ENCODE peak calls at places on chromosome 9, in ten cellular contexts. M is heart left ventricle, Y is fibroblast of lung, S is spleen, P is osteoblast, N is GM23248, O is psoas muscle, Q is NB4, U is IMR-90, T is neuronal stem cell. K is an unnamed sample.

GRCh38 chr9:93577045-93577939 is 908 bp downstream of the PHF2 start:
- DNase-seq in S (peak), O (peak), T (peak), Q (peak), N (peak), U (no peak), P (peak), M (no peak), Y (peak), K (peak)

GRCh38 chr9:69476797-69477196 is 151.8 kb downstream of the ENTREP1 start:
- DNase-seq in T (no peak), S (no peak), P (no peak), Y (no peak), O (no peak), Q (no peak), N (no peak), M (no peak), U (no peak), K (peak)

GRCh38 chr9:93587284-93587650 is 10.9 kb downstream of the PHF2 start:
- DNase-seq in P (no peak), T (no peak), N (no peak), Q (no peak), M (no peak), U (no peak), O (no peak), Y (no peak), S (no peak), K (no peak)

GRCh38 chr9:80787636-80788035 is 901.7 kb downstream of the TLE1 start:
- DNase-seq in Q (no peak), P (no peak), N (no peak), Y (no peak), S (no peak), T (no peak), M (no peak), O (no peak), U (no peak), K (no peak)

GRCh38 chr9:68919666-68920065 is 94.2 kb downstream of the PRKACG start:
- DNase-seq in N (no peak), S (no peak), U (no peak), P (peak), O (no peak), T (no peak), Q (no peak), Y (no peak), M (no peak), K (no peak)

GRCh38 chr9:84101892-84102632 is 121.5 kb downstream of the RMI1 start:
- DNase-seq in P (no peak), N (no peak), T (no peak), U (no peak), Y (no peak), M (no peak), S (no peak), Q (no peak), O (no peak), K (no peak)

GRCh38 chr9:92196909-92197308 is 81.7 kb upstream of the SPTLC1 start:
- DNase-seq in U (peak), S (no peak), O (no peak), M (no peak), Q (no peak), N (peak), P (no peak), Y (peak), T (no peak), K (no peak)

GRCh38 chr9:128550226-128550625 is 2.2 kb upstream of the SPTAN1 start:
- DNase-seq in Y (no peak), P (no peak), Q (no peak), M (no peak), O (no peak), S (no peak), T (no peak), N (peak), U (no peak), K (no peak)

GRCh38 chr9:20464242-20464641 is 158.1 kb downstream of the MLLT3 start:
- DNase-seq in O (no peak), S (no peak), P (no peak), U (no peak), T (no peak), Q (no peak), M (no peak), Y (no peak), N (no peak), K (no peak)

GRCh38 chr9:121718063-121718462 is 66.6 kb downstream of the DAB2IP start:
- DNase-seq in Y (peak), Q (peak), N (peak), T (peak), U (peak), M (no peak), P (peak), O (no peak), S (no peak), K (no peak)

GRCh38 chr9:36187414-36187813 is 3.3 kb upstream of the CLTA start:
- DNase-seq in Y (peak), T (no peak), S (no peak), O (no peak), M (no peak), U (peak), P (peak), Q (no peak), N (peak), K (no peak)

GRCh38 chr9:113620377-113621161 is 157.0 kb downstream of the RGS3 start:
- DNase-seq in N (peak), Q (no peak), Y (peak), P (peak), S (peak), U (peak), O (peak), T (peak), M (no peak), K (peak)

GRCh38 chr9:136333486-136333885 is 6.1 kb downstream of the GPSM1 start:
- DNase-seq in N (no peak), M (no peak), O (no peak), Q (no peak), P (no peak), Y (no peak), T (no peak), S (no peak), U (no peak), K (no peak)

GRCh38 chr9:116081437-116082110 is 72.0 kb upstream of the PAPPA start:
- DNase-seq in S (no peak), Q (no peak), M (no peak), U (no peak), N (no peak), T (no peak), Y (peak), O (no peak), P (no peak), K (no peak)

GRCh38 chr9:12684923-12685468 is 8.2 kb upstream of the TYRP1 start:
- DNase-seq in O (no peak), Y (no peak), M (no peak), Q (no peak), N (no peak), S (no peak), P (no peak), T (no peak), U (peak), K (no peak)

GRCh38 chr9:126615251-126615790 is 1.6 kb downstream of the LMX1B start:
- DNase-seq in Q (no peak), S (no peak), U (peak), Y (peak), T (no peak), P (peak), M (no peak), O (peak), N (peak), K (peak)

GRCh38 chr9:114606068-114606467 is 5.0 kb upstream of the TMEM268 start:
- DNase-seq in P (peak), M (no peak), N (no peak), S (no peak), T (no peak), U (no peak), Q (no peak), O (no peak), Y (no peak), K (no peak)

GRCh38 chr9:1100945-1101344 is 50.8 kb downstream of the DMRT2 start:
- DNase-seq in P (no peak), N (peak), O (peak), U (peak), Q (peak), M (no peak), S (no peak), T (peak), Y (peak), K (no peak)

GRCh38 chr9:88310310-88310980 is 77.8 kb upstream of the SPIN1 start:
- DNase-seq in Y (peak), T (no peak), M (no peak), P (no peak), Q (peak), O (no peak), S (no peak), U (peak), N (no peak), K (peak)

GRCh38 chr9:88312070-88312469 is 76.2 kb upstream of the SPIN1 start:
- DNase-seq in Q (no peak), T (no peak), S (no peak), O (no peak), Y (no peak), M (no peak), U (no peak), P (no peak), N (no peak), K (no peak)

GRCh38 chr9:88308831-88309230 is 79.4 kb upstream of the SPIN1 start:
- DNase-seq in P (no peak), O (no peak), T (no peak), U (no peak), Y (no peak), S (no peak), N (no peak), M (no peak), Q (no peak), K (no peak)

GRCh38 chr9:88312517-88313103 is 75.6 kb upstream of the SPIN1 start:
- DNase-seq in S (no peak), T (no peak), P (no peak), O (no peak), M (no peak), U (no peak), Y (no peak), Q (no peak), N (no peak), K (no peak)

GRCh38 chr9:88313364-88314220 is 74.7 kb upstream of the SPIN1 start:
- DNase-seq in N (no peak), U (no peak), Q (peak), Y (no peak), O (no peak), M (no peak), P (peak), S (no peak), T (no peak), K (peak)
- H3K4me3 ChIP-seq in N (no peak), U (no peak), Q (no peak), Y (no peak), O (no peak), M (no peak), P (no peak), S (no peak), T (no peak), K (no peak)

GRCh38 chr9:34810187-34810524 is 100.2 kb upstream of the CCL21 start:
- DNase-seq in Q (no peak), P (no peak), U (no peak), T (no peak), N (no peak), M (peak), S (no peak), Y (no peak), O (no peak), K (no peak)

GRCh38 chr9:34809504-34810186 is 99.7 kb upstream of the CCL21 start:
- DNase-seq in S (no peak), Y (peak), M (peak), P (peak), N (peak), O (no peak), Q (no peak), U (peak), T (peak), K (no peak)
- H3K4me3 ChIP-seq in S (no peak), Y (no peak), M (no peak), P (no peak), N (no peak), O (peak), Q (no peak), U (no peak), T (peak), K (no peak)

GRCh38 chr9:5632540-5632939 is 3.6 kb downstream of the RIC1 start:
- DNase-seq in U (no peak), Q (no peak), O (no peak), Y (no peak), M (no peak), N (no peak), T (no peak), P (no peak), S (no peak), K (no peak)

GRCh38 chr9:5633243-5633642 is 4.3 kb downstream of the RIC1 start:
- DNase-seq in N (peak), Y (no peak), T (no peak), M (no peak), Q (peak), P (no peak), O (no peak), S (no peak), U (peak), K (no peak)

GRCh38 chr9:5630038-5630507 is 1.2 kb downstream of the RIC1 start:
- DNase-seq in T (peak), O (no peak), S (no peak), M (no peak), P (peak), Q (peak), Y (peak), N (peak), U (no peak), K (no peak)

GRCh38 chr9:5629312-5630037 is 568 bp downstream of the RIC1 start:
- DNase-seq in T (peak), O (peak), Q (peak), U (no peak), P (peak), Y (peak), S (no peak), N (peak), M (peak), K (peak)

DNA sequence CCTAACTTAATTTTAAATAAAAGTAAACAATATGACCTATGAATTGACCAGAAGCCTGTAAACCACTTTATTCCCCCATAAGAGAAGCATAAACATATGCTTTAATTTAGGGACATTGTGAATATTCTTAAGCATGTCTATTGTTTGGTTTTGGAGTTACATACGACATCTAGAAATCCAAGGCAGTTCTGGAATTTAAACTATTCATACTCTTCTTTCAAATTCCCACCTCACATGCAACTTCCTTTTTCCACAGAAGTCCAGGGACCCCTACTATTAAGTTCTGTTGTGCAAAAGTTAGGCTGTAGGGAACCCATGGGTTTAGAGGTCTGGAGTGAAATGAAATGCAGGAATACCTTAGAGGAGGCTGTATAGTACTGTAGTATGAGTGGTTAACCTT is 2.1 kb downstream of the RIC1 start:
- DNase-seq in Q (no peak), T (no peak), P (peak), S (no peak), Y (no peak), O (no peak), M (no peak), N (peak), U (no peak), K (peak)
- H3K4me3 ChIP-seq in Q (peak), T (no peak), P (peak), S (no peak), Y (peak), O (peak), M (peak), N (peak), U (peak), K (peak)

GRCh38 chr9:96565684-96566360 is 53.8 kb downstream of the CDC14B start:
- DNase-seq in P (no peak), O (no peak), Q (no peak), M (no peak), S (no peak), U (peak), Y (peak), T (no peak), N (peak), K (no peak)
- H3K4me3 ChIP-seq in P (peak), O (peak), Q (peak), M (peak), S (peak), U (no peak), Y (peak), T (no peak), N (peak), K (no peak)

GRCh38 chr9:77325058-77325457 is 147.7 kb downstream of the VPS13A start:
- DNase-seq in Q (no peak), O (no peak), U (no peak), N (no peak), P (no peak), Y (no peak), T (no peak), M (no peak), S (no peak), K (no peak)
- H3K4me3 ChIP-seq in Q (no peak), O (no peak), U (no peak), N (no peak), P (no peak), Y (no peak), T (peak), M (no peak), S (no peak), K (no peak)

GRCh38 chr9:14278291-14278721 is 35.6 kb downstream of the NFIB start:
- DNase-seq in Q (no peak), N (peak), M (no peak), Y (peak), U (peak), S (no peak), T (no peak), P (no peak), O (no peak), K (no peak)

GRCh38 chr9:14275331-14275730 is 38.6 kb downstream of the NFIB start:
- DNase-seq in P (no peak), U (no peak), Y (no peak), O (no peak), N (no peak), Q (no peak), T (no peak), M (no peak), S (no peak), K (no peak)

GRCh38 chr9:14277202-14277601 is 36.7 kb downstream of the NFIB start:
- DNase-seq in Q (no peak), O (peak), Y (peak), S (no peak), N (peak), T (no peak), P (no peak), M (no peak), U (peak), K (no peak)

GRCh38 chr9:14279671-14280070 is 34.3 kb downstream of the NFIB start:
- DNase-seq in O (no peak), M (no peak), P (no peak), T (no peak), Y (no peak), S (no peak), N (no peak), Q (no peak), U (peak), K (no peak)

GRCh38 chr9:14277761-14278160 is 36.2 kb downstream of the NFIB start:
- DNase-seq in T (no peak), P (no peak), M (no peak), N (peak), O (no peak), S (no peak), Y (no peak), U (no peak), Q (no peak), K (no peak)
- H3K4me3 ChIP-seq in T (no peak), P (no peak), M (no peak), N (peak), O (peak), S (no peak), Y (no peak), U (no peak), Q (no peak), K (no peak)

GRCh38 chr9:90641868-90642558 is 611 bp downstream of the DIRAS2 start:
- DNase-seq in P (no peak), M (no peak), U (no peak), T (peak), Q (no peak), S (no peak), N (peak), O (no peak), Y (no peak), K (no peak)
- H3K4me3 ChIP-seq in P (no peak), M (no peak), U (no peak), T (peak), Q (no peak), S (no peak), N (peak), O (peak), Y (no peak), K (no peak)

GRCh38 chr9:130327070-130327780 is 61.7 kb downstream of the HMCN2 start:
- DNase-seq in P (peak), Y (no peak), Q (peak), O (no peak), S (no peak), U (no peak), N (no peak), T (no peak), M (no peak), K (no peak)
- H3K4me3 ChIP-seq in P (no peak), Y (no peak), Q (no peak), O (no peak), S (no peak), U (no peak), N (no peak), T (no peak), M (no peak), K (no peak)

GRCh38 chr9:105416840-105417239 is 31.0 kb upstream of the FSD1L start:
- DNase-seq in N (no peak), O (no peak), T (no peak), S (no peak), U (no peak), Y (no peak), M (no peak), Q (no peak), P (no peak), K (no peak)
- H3K4me3 ChIP-seq in N (no peak), O (no peak), T (no peak), S (no peak), U (no peak), Y (no peak), M (no peak), Q (no peak), P (no peak), K (no peak)

GRCh38 chr9:72150653-72151052 is 1.4 kb downstream of the GDA start:
- DNase-seq in N (no peak), O (no peak), M (no peak), Q (no peak), Y (no peak), T (no peak), S (no peak), P (no peak), U (no peak), K (no peak)
- H3K4me3 ChIP-seq in N (no peak), O (no peak), M (no peak), Q (no peak), Y (no peak), T (no peak), S (no peak), P (no peak), U (no peak), K (no peak)